ENCODE peak calls at places on chromosomes 6 and 20, in five cellular contexts. D is body of pancreas, O is HCT116, L is Caki2, V is adrenal gland. J is an unnamed sample.

GRCh38 chr6:33664506-33665057 is 43.5 kb downstream of the ITPR3 start:
- DNase-seq in D (no peak), O (no peak), L (no peak), V (no peak), J (no peak)

GRCh38 chr6:167153523-167153959 is 4.2 kb downstream of the GPR31 start:
- DNase-seq in D (no peak), O (no peak), L (no peak), V (peak), J (peak)

GRCh38 chr6:147853574-147853973 is 345.1 kb downstream of the SAMD5 start:
- DNase-seq in D (no peak), O (no peak), L (no peak), V (no peak), J (no peak)

GRCh38 chr6:54419885-54420284 is 111.6 kb downstream of the TINAG start:
- DNase-seq in D (no peak), O (no peak), L (peak), V (no peak), J (peak)

GRCh38 chr6:125188037-125188436 is 34.5 kb downstream of the TPD52L1 start:
- DNase-seq in D (no peak), O (no peak), L (peak), V (no peak), J (no peak)

GRCh38 chr6:169099411-169100202 is 154.0 kb downstream of the THBS2 start:
- DNase-seq in D (no peak), O (peak), L (peak), V (no peak), J (no peak)

GRCh38 chr6:85864453-85865401 is 222.0 kb upstream of the SYNCRIP start:
- DNase-seq in D (peak), O (no peak), L (no peak), V (peak), J (peak)

GRCh38 chr6:134373282-134373922 is 55.5 kb upstream of the SGK1 start:
- DNase-seq in D (peak), O (no peak), L (peak), V (peak), J (peak)

GRCh38 chr20:63517376-63518309 is 2.9 kb upstream of the PPDPF start:
- DNase-seq in D (no peak), O (no peak), L (no peak), V (no peak), J (no peak)

GRCh38 chr6:1075444-1075843 is 236.5 kb upstream of the FOXQ1 start:
- DNase-seq in D (no peak), O (no peak), L (no peak), V (no peak), J (no peak)

GRCh38 chr6:52537001-52537753 is 39.7 kb downstream of the TRAM2 start:
- DNase-seq in D (no peak), O (no peak), L (no peak), V (no peak), J (peak)

GRCh38 chr20:5044075-5044620 is 42.8 kb upstream of the SLC23A2 start:
- DNase-seq in D (no peak), O (no peak), L (no peak), V (no peak), J (no peak)

GRCh38 chr20:208937-209566 is 18.0 kb upstream of the DEFB129 start:
- DNase-seq in D (peak), O (peak), L (peak), V (no peak), J (peak)

GRCh38 chr6:106746660-106747059 is 117.3 kb downstream of the QRSL1 start:
- DNase-seq in D (no peak), O (no peak), L (no peak), V (no peak), J (no peak)

GRCh38 chr6:168390746-168391400 is 50.1 kb upstream of the SMOC2 start:
- DNase-seq in D (no peak), O (no peak), L (no peak), V (no peak), J (no peak)

GRCh38 chr6:138291036-138291848 is 73.0 kb upstream of the PBOV1 start:
- DNase-seq in D (no peak), O (no peak), L (no peak), V (no peak), J (no peak)

GRCh38 chr20:53578492-53579222 is 15.0 kb downstream of the ZNF217 start:
- DNase-seq in D (peak), O (peak), L (peak), V (peak), J (peak)

GRCh38 chr6:123546537-123546936 is 90.2 kb downstream of the TRDN start:
- DNase-seq in D (no peak), O (no peak), L (no peak), V (no peak), J (no peak)

GRCh38 chr6:158031445-158032353 is 50.0 kb downstream of the SYNJ2 start:
- DNase-seq in D (peak), O (peak), L (peak), V (peak), J (peak)

GRCh38 chr6:169247991-169248390 is 5.7 kb downstream of the THBS2 start:
- DNase-seq in D (no peak), O (no peak), L (no peak), V (no peak), J (no peak)

GRCh38 chr20:33076662-33077398 is 2.6 kb upstream of the BPIFB4 start:
- DNase-seq in D (no peak), O (peak), L (peak), V (no peak), J (no peak)

GRCh38 chr6:90467546-90467945 is 119.3 kb downstream of the MAP3K7 start:
- DNase-seq in D (no peak), O (no peak), L (no peak), V (no peak), J (no peak)

GRCh38 chr6:36788768-36789167 is 50.5 kb downstream of the CPNE5 start:
- DNase-seq in D (no peak), O (no peak), L (no peak), V (no peak), J (no peak)

GRCh38 chr6:122494665-122495272 is 23.2 kb upstream of the SERINC1 start:
- DNase-seq in D (peak), O (no peak), L (no peak), V (no peak), J (no peak)

GRCh38 chr6:126112171-126112632 is 125.9 kb downstream of the TRMT11 start:
- DNase-seq in D (peak), O (no peak), L (no peak), V (no peak), J (no peak)

GRCh38 chr20:21291026-21291425 is 12.1 kb upstream of the XRN2 start:
- DNase-seq in D (no peak), O (no peak), L (no peak), V (no peak), J (no peak)

GRCh38 chr6:39231386-39231785 is 2.1 kb upstream of the KCNK5 start:
- DNase-seq in D (no peak), O (no peak), L (no peak), V (no peak), J (no peak)

GRCh38 chr6:39847216-39847615 is 55.0 kb downstream of the DAAM2 start:
- DNase-seq in D (peak), O (no peak), L (no peak), V (no peak), J (no peak)

GRCh38 chr6:42316390-42316970 is 98.8 kb upstream of the MRPS10 start:
- DNase-seq in D (no peak), O (no peak), L (peak), V (no peak), J (peak)

GRCh38 chr6:166005846-166006592 is 161.6 kb downstream of the TBXT start:
- DNase-seq in D (peak), O (no peak), L (peak), V (peak), J (no peak)

GRCh38 chr6:150183105-150183504 is 40.3 kb downstream of the PPP1R14C start:
- DNase-seq in D (no peak), O (no peak), L (no peak), V (no peak), J (no peak)

GRCh38 chr6:167565884-167566491 is 241.1 kb downstream of the TTLL2 start:
- DNase-seq in D (peak), O (no peak), L (peak), V (no peak), J (no peak)

GRCh38 chr20:50038574-50038991 is 55.8 kb downstream of the SNAI1 start:
- DNase-seq in D (no peak), O (no peak), L (no peak), V (no peak), J (no peak)

GRCh38 chr6:125474061-125474460 is 172.3 kb upstream of the HDDC2 start:
- DNase-seq in D (no peak), O (no peak), L (no peak), V (no peak), J (no peak)

GRCh38 chr6:15121443-15121842 is 124.4 kb upstream of the JARID2 start:
- DNase-seq in D (no peak), O (no peak), L (no peak), V (no peak), J (no peak)

GRCh38 chr6:13334953-13335352 is 6.6 kb upstream of the TBC1D7 start:
- DNase-seq in D (no peak), O (no peak), L (no peak), V (no peak), J (peak)